ENCODE peak calls at places on chromosome 14, in ten cellular contexts. One of them, this sample, is unnamed.

GRCh38 chr14:68791078-68791983 is 1.5 kb downstream of the ZFP36L1 start:
- DNase-seq in AG09319: no peak
- DNase-seq in endothelial cell: no peak
- DNase-seq in CD8-positive, alpha-beta T cell: no peak
- DNase-seq in GM10248: no peak
- DNase-seq in GM12865: no peak
- DNase-seq in Caco-2: no peak
- DNase-seq in WERI-Rb-1: no peak
- DNase-seq in SK-N-SH: no peak
- DNase-seq in esophagus squamous epithelium: no peak
- DNase-seq in this sample: no peak

GRCh38 chr14:22071001-22071400 is 397.4 kb upstream of the OR4E1 start:
- DNase-seq in AG09319: no peak
- DNase-seq in endothelial cell: no peak
- DNase-seq in CD8-positive, alpha-beta T cell: peak
- DNase-seq in GM10248: peak
- DNase-seq in GM12865: peak
- DNase-seq in Caco-2: no peak
- DNase-seq in WERI-Rb-1: no peak
- DNase-seq in SK-N-SH: no peak
- DNase-seq in esophagus squamous epithelium: no peak
- DNase-seq in this sample: no peak

GRCh38 chr14:89681086-89682018 is 264.3 kb upstream of the FOXN3 start:
- DNase-seq in AG09319: no peak
- DNase-seq in endothelial cell: no peak
- DNase-seq in CD8-positive, alpha-beta T cell: no peak
- DNase-seq in GM10248: peak
- DNase-seq in GM12865: peak
- DNase-seq in Caco-2: peak
- DNase-seq in WERI-Rb-1: no peak
- DNase-seq in SK-N-SH: no peak
- DNase-seq in esophagus squamous epithelium: no peak
- DNase-seq in this sample: peak

GRCh38 chr14:75812592-75812991 is 151.5 kb downstream of the TTLL5 start:
- DNase-seq in AG09319: no peak
- DNase-seq in endothelial cell: no peak
- DNase-seq in CD8-positive, alpha-beta T cell: no peak
- DNase-seq in GM10248: no peak
- DNase-seq in GM12865: no peak
- DNase-seq in Caco-2: no peak
- DNase-seq in WERI-Rb-1: no peak
- DNase-seq in SK-N-SH: no peak
- DNase-seq in esophagus squamous epithelium: no peak
- DNase-seq in this sample: no peak

GRCh38 chr14:104970231-104971068 is 7.7 kb downstream of the AHNAK2 start:
- DNase-seq in AG09319: peak
- DNase-seq in endothelial cell: no peak
- DNase-seq in CD8-positive, alpha-beta T cell: no peak
- DNase-seq in GM10248: no peak
- DNase-seq in GM12865: no peak
- DNase-seq in Caco-2: no peak
- DNase-seq in WERI-Rb-1: peak
- DNase-seq in SK-N-SH: no peak
- DNase-seq in esophagus squamous epithelium: peak
- DNase-seq in this sample: no peak

GRCh38 chr14:85531141-85531593 is 1.2 kb downstream of the FLRT2 start:
- DNase-seq in AG09319: peak
- DNase-seq in endothelial cell: peak
- DNase-seq in CD8-positive, alpha-beta T cell: no peak
- DNase-seq in GM10248: no peak
- DNase-seq in GM12865: no peak
- DNase-seq in Caco-2: no peak
- DNase-seq in WERI-Rb-1: peak
- DNase-seq in SK-N-SH: peak
- DNase-seq in esophagus squamous epithelium: no peak
- DNase-seq in this sample: no peak

GRCh38 chr14:100764716-100765115 is 38.0 kb downstream of the DLK1 start:
- DNase-seq in AG09319: no peak
- DNase-seq in endothelial cell: no peak
- DNase-seq in CD8-positive, alpha-beta T cell: no peak
- DNase-seq in GM10248: no peak
- DNase-seq in GM12865: no peak
- DNase-seq in Caco-2: no peak
- DNase-seq in WERI-Rb-1: no peak
- DNase-seq in SK-N-SH: no peak
- DNase-seq in esophagus squamous epithelium: no peak
- DNase-seq in this sample: no peak

GRCh38 chr14:71400821-71401447 is 493.7 kb downstream of the PCNX1 start:
- DNase-seq in AG09319: no peak
- DNase-seq in endothelial cell: no peak
- DNase-seq in CD8-positive, alpha-beta T cell: no peak
- DNase-seq in GM10248: no peak
- DNase-seq in GM12865: peak
- DNase-seq in Caco-2: no peak
- DNase-seq in WERI-Rb-1: no peak
- DNase-seq in SK-N-SH: no peak
- DNase-seq in esophagus squamous epithelium: no peak
- DNase-seq in this sample: no peak

GRCh38 chr14:93926209-93926872 is 803 bp upstream of the FAM181A start:
- DNase-seq in AG09319: no peak
- DNase-seq in endothelial cell: no peak
- DNase-seq in CD8-positive, alpha-beta T cell: no peak
- DNase-seq in GM10248: no peak
- DNase-seq in GM12865: no peak
- DNase-seq in Caco-2: no peak
- DNase-seq in WERI-Rb-1: no peak
- DNase-seq in SK-N-SH: no peak
- DNase-seq in esophagus squamous epithelium: no peak
- DNase-seq in this sample: no peak

GRCh38 chr14:21257395-21258193 is 11.6 kb downstream of the HNRNPC start:
- DNase-seq in AG09319: no peak
- DNase-seq in endothelial cell: no peak
- DNase-seq in CD8-positive, alpha-beta T cell: no peak
- DNase-seq in GM10248: no peak
- DNase-seq in GM12865: no peak
- DNase-seq in Caco-2: no peak
- DNase-seq in WERI-Rb-1: no peak
- DNase-seq in SK-N-SH: no peak
- DNase-seq in esophagus squamous epithelium: no peak
- DNase-seq in this sample: no peak

GRCh38 chr14:96243785-96244184 is 12.2 kb upstream of the BDKRB1 start:
- DNase-seq in AG09319: no peak
- DNase-seq in endothelial cell: no peak
- DNase-seq in CD8-positive, alpha-beta T cell: no peak
- DNase-seq in GM10248: no peak
- DNase-seq in GM12865: peak
- DNase-seq in Caco-2: no peak
- DNase-seq in WERI-Rb-1: no peak
- DNase-seq in SK-N-SH: no peak
- DNase-seq in esophagus squamous epithelium: no peak
- DNase-seq in this sample: no peak

GRCh38 chr14:51676549-51676948 is 24.8 kb downstream of the FRMD6 start:
- DNase-seq in AG09319: no peak
- DNase-seq in endothelial cell: no peak
- DNase-seq in CD8-positive, alpha-beta T cell: no peak
- DNase-seq in GM10248: no peak
- DNase-seq in GM12865: no peak
- DNase-seq in Caco-2: no peak
- DNase-seq in WERI-Rb-1: no peak
- DNase-seq in SK-N-SH: no peak
- DNase-seq in esophagus squamous epithelium: no peak
- DNase-seq in this sample: no peak

GRCh38 chr14:65620195-65620594 is 207.7 kb downstream of the FUT8 start:
- DNase-seq in AG09319: no peak
- DNase-seq in endothelial cell: no peak
- DNase-seq in CD8-positive, alpha-beta T cell: no peak
- DNase-seq in GM10248: no peak
- DNase-seq in GM12865: no peak
- DNase-seq in Caco-2: no peak
- DNase-seq in WERI-Rb-1: no peak
- DNase-seq in SK-N-SH: no peak
- DNase-seq in esophagus squamous epithelium: no peak
- DNase-seq in this sample: no peak

GRCh38 chr14:80955434-80955939 is at the start of gene TSHR:
- DNase-seq in AG09319: no peak
- DNase-seq in endothelial cell: peak
- DNase-seq in CD8-positive, alpha-beta T cell: no peak
- DNase-seq in GM10248: peak
- DNase-seq in GM12865: no peak
- DNase-seq in Caco-2: no peak
- DNase-seq in WERI-Rb-1: no peak
- DNase-seq in SK-N-SH: no peak
- DNase-seq in esophagus squamous epithelium: no peak
- DNase-seq in this sample: no peak

GRCh38 chr14:75247286-75247922 is 31.2 kb upstream of the FOS start:
- DNase-seq in AG09319: no peak
- DNase-seq in endothelial cell: no peak
- DNase-seq in CD8-positive, alpha-beta T cell: peak
- DNase-seq in GM10248: peak
- DNase-seq in GM12865: peak
- DNase-seq in Caco-2: no peak
- DNase-seq in WERI-Rb-1: no peak
- DNase-seq in SK-N-SH: no peak
- DNase-seq in esophagus squamous epithelium: no peak
- DNase-seq in this sample: peak

GRCh38 chr14:74702293-74702692 is 10.6 kb downstream of the AREL1 start:
- DNase-seq in AG09319: no peak
- DNase-seq in endothelial cell: no peak
- DNase-seq in CD8-positive, alpha-beta T cell: no peak
- DNase-seq in GM10248: no peak
- DNase-seq in GM12865: no peak
- DNase-seq in Caco-2: no peak
- DNase-seq in WERI-Rb-1: no peak
- DNase-seq in SK-N-SH: no peak
- DNase-seq in esophagus squamous epithelium: no peak
- DNase-seq in this sample: no peak

GRCh38 chr14:55302367-55302766 is 31.1 kb downstream of the FBXO34 start:
- DNase-seq in AG09319: no peak
- DNase-seq in endothelial cell: no peak
- DNase-seq in CD8-positive, alpha-beta T cell: no peak
- DNase-seq in GM10248: no peak
- DNase-seq in GM12865: no peak
- DNase-seq in Caco-2: no peak
- DNase-seq in WERI-Rb-1: no peak
- DNase-seq in SK-N-SH: no peak
- DNase-seq in esophagus squamous epithelium: no peak
- DNase-seq in this sample: no peak

GRCh38 chr14:75132374-75133086 is 5.7 kb upstream of the NEK9 start:
- DNase-seq in AG09319: no peak
- DNase-seq in endothelial cell: peak
- DNase-seq in CD8-positive, alpha-beta T cell: peak
- DNase-seq in GM10248: peak
- DNase-seq in GM12865: peak
- DNase-seq in Caco-2: peak
- DNase-seq in WERI-Rb-1: peak
- DNase-seq in SK-N-SH: peak
- DNase-seq in esophagus squamous epithelium: no peak
- DNase-seq in this sample: peak

GRCh38 chr14:79584679-79585078 is 626.6 kb downstream of the DIO2 start:
- DNase-seq in AG09319: peak
- DNase-seq in endothelial cell: no peak
- DNase-seq in CD8-positive, alpha-beta T cell: no peak
- DNase-seq in GM10248: no peak
- DNase-seq in GM12865: no peak
- DNase-seq in Caco-2: no peak
- DNase-seq in WERI-Rb-1: no peak
- DNase-seq in SK-N-SH: no peak
- DNase-seq in esophagus squamous epithelium: no peak
- DNase-seq in this sample: no peak
- TF ChIP-seq CTCF in AG09319: peak
- TF ChIP-seq CTCF in endothelial cell: no peak
- TF ChIP-seq CTCF in CD8-positive, alpha-beta T cell: no peak
- TF ChIP-seq CTCF in GM10248: no peak
- TF ChIP-seq CTCF in GM12865: no peak
- TF ChIP-seq CTCF in Caco-2: no peak
- TF ChIP-seq CTCF in WERI-Rb-1: peak
- TF ChIP-seq CTCF in SK-N-SH: peak
- TF ChIP-seq CTCF in esophagus squamous epithelium: no peak
- TF ChIP-seq CTCF in this sample: no peak

GRCh38 chr14:56488306-56488705 is 91.3 kb upstream of the TMEM260 start:
- DNase-seq in AG09319: no peak
- DNase-seq in endothelial cell: no peak
- DNase-seq in CD8-positive, alpha-beta T cell: no peak
- DNase-seq in GM10248: no peak
- DNase-seq in GM12865: no peak
- DNase-seq in Caco-2: no peak
- DNase-seq in WERI-Rb-1: no peak
- DNase-seq in SK-N-SH: no peak
- DNase-seq in esophagus squamous epithelium: no peak
- DNase-seq in this sample: no peak

GRCh38 chr14:56487761-56488160 is 91.8 kb upstream of the TMEM260 start:
- DNase-seq in AG09319: peak
- DNase-seq in endothelial cell: no peak
- DNase-seq in CD8-positive, alpha-beta T cell: no peak
- DNase-seq in GM10248: no peak
- DNase-seq in GM12865: no peak
- DNase-seq in Caco-2: no peak
- DNase-seq in WERI-Rb-1: no peak
- DNase-seq in SK-N-SH: no peak
- DNase-seq in esophagus squamous epithelium: no peak
- DNase-seq in this sample: no peak

GRCh38 chr14:56487090-56487667 is 92.4 kb upstream of the TMEM260 start:
- DNase-seq in AG09319: peak
- DNase-seq in endothelial cell: no peak
- DNase-seq in CD8-positive, alpha-beta T cell: no peak
- DNase-seq in GM10248: no peak
- DNase-seq in GM12865: no peak
- DNase-seq in Caco-2: peak
- DNase-seq in WERI-Rb-1: no peak
- DNase-seq in SK-N-SH: no peak
- DNase-seq in esophagus squamous epithelium: no peak
- DNase-seq in this sample: no peak

GRCh38 chr14:56482306-56482705 is 97.3 kb upstream of the TMEM260 start:
- DNase-seq in AG09319: no peak
- DNase-seq in endothelial cell: peak
- DNase-seq in CD8-positive, alpha-beta T cell: no peak
- DNase-seq in GM10248: no peak
- DNase-seq in GM12865: peak
- DNase-seq in Caco-2: peak
- DNase-seq in WERI-Rb-1: peak
- DNase-seq in SK-N-SH: no peak
- DNase-seq in esophagus squamous epithelium: no peak
- DNase-seq in this sample: no peak
- TF ChIP-seq CTCF in AG09319: no peak
- TF ChIP-seq CTCF in endothelial cell: peak
- TF ChIP-seq CTCF in CD8-positive, alpha-beta T cell: no peak
- TF ChIP-seq CTCF in GM10248: peak
- TF ChIP-seq CTCF in GM12865: no peak
- TF ChIP-seq CTCF in Caco-2: no peak
- TF ChIP-seq CTCF in WERI-Rb-1: peak
- TF ChIP-seq CTCF in SK-N-SH: no peak
- TF ChIP-seq CTCF in esophagus squamous epithelium: no peak
- TF ChIP-seq CTCF in this sample: no peak

GRCh38 chr14:92510972-92511371 is 2.6 kb upstream of the RIN3 start:
- DNase-seq in AG09319: no peak
- DNase-seq in endothelial cell: no peak
- DNase-seq in CD8-positive, alpha-beta T cell: no peak
- DNase-seq in GM10248: no peak
- DNase-seq in GM12865: no peak
- DNase-seq in Caco-2: peak
- DNase-seq in WERI-Rb-1: peak
- DNase-seq in SK-N-SH: no peak
- DNase-seq in esophagus squamous epithelium: no peak
- DNase-seq in this sample: no peak
- TF ChIP-seq CTCF in AG09319: no peak
- TF ChIP-seq CTCF in endothelial cell: no peak
- TF ChIP-seq CTCF in CD8-positive, alpha-beta T cell: no peak
- TF ChIP-seq CTCF in GM10248: peak
- TF ChIP-seq CTCF in GM12865: no peak
- TF ChIP-seq CTCF in Caco-2: peak
- TF ChIP-seq CTCF in WERI-Rb-1: peak
- TF ChIP-seq CTCF in SK-N-SH: peak
- TF ChIP-seq CTCF in esophagus squamous epithelium: no peak
- TF ChIP-seq CTCF in this sample: peak

GRCh38 chr14:49867831-49868719 is 15.5 kb upstream of the NEMF start:
- DNase-seq in AG09319: peak
- DNase-seq in endothelial cell: peak
- DNase-seq in CD8-positive, alpha-beta T cell: peak
- DNase-seq in GM10248: peak
- DNase-seq in GM12865: peak
- DNase-seq in Caco-2: peak
- DNase-seq in WERI-Rb-1: peak
- DNase-seq in SK-N-SH: peak
- DNase-seq in esophagus squamous epithelium: peak
- DNase-seq in this sample: peak
- TF ChIP-seq CTCF in AG09319: no peak
- TF ChIP-seq CTCF in endothelial cell: no peak
- TF ChIP-seq CTCF in CD8-positive, alpha-beta T cell: no peak
- TF ChIP-seq CTCF in GM10248: no peak
- TF ChIP-seq CTCF in GM12865: no peak
- TF ChIP-seq CTCF in Caco-2: no peak
- TF ChIP-seq CTCF in WERI-Rb-1: no peak
- TF ChIP-seq CTCF in SK-N-SH: no peak
- TF ChIP-seq CTCF in esophagus squamous epithelium: no peak
- TF ChIP-seq CTCF in this sample: no peak